ENCODE peak calls at places on chromosomes 11 and 22, in ten cellular contexts. One of them, this sample, is unnamed. For H3K4me1, the result is how much of the 10 kb centered on the place peaks cover.

GRCh38 chr11:121406291-121406690 is 45.8 kb upstream of the SORL1 start:
- DNase-seq in PC-9: no peak
- DNase-seq in aorta: no peak
- DNase-seq in GM23338: peak
- DNase-seq in upper lobe of right lung: no peak
- DNase-seq in IMR-90: no peak
- DNase-seq in esophagus squamous epithelium: no peak
- DNase-seq in K562: no peak
- DNase-seq in lower lobe of right lung: no peak
- DNase-seq in left ventricle myocardium inferior: no peak
- DNase-seq in this sample: no peak

GRCh38 chr11:106127604-106128003 is 50.1 kb downstream of the AASDHPPT start:
- DNase-seq in PC-9: no peak
- DNase-seq in aorta: no peak
- DNase-seq in GM23338: no peak
- DNase-seq in upper lobe of right lung: no peak
- DNase-seq in IMR-90: no peak
- DNase-seq in esophagus squamous epithelium: no peak
- DNase-seq in K562: no peak
- DNase-seq in lower lobe of right lung: no peak
- DNase-seq in left ventricle myocardium inferior: no peak
- DNase-seq in this sample: no peak

GRCh38 chr11:96390403-96390830 is 604 bp downstream of the JRKL start:
- DNase-seq in PC-9: no peak
- DNase-seq in aorta: no peak
- DNase-seq in GM23338: no peak
- DNase-seq in upper lobe of right lung: no peak
- DNase-seq in IMR-90: peak
- DNase-seq in esophagus squamous epithelium: no peak
- DNase-seq in K562: no peak
- DNase-seq in lower lobe of right lung: no peak
- DNase-seq in left ventricle myocardium inferior: no peak
- DNase-seq in this sample: no peak

GRCh38 chr22:22109693-22110466 is 127.3 kb upstream of the TOP3B start:
- DNase-seq in PC-9: no peak
- DNase-seq in aorta: no peak
- DNase-seq in GM23338: peak
- DNase-seq in upper lobe of right lung: no peak
- DNase-seq in IMR-90: no peak
- DNase-seq in esophagus squamous epithelium: no peak
- DNase-seq in K562: peak
- DNase-seq in lower lobe of right lung: no peak
- DNase-seq in left ventricle myocardium inferior: no peak
- DNase-seq in this sample: no peak

GRCh38 chr11:17649696-17650600 is 69.4 kb upstream of the MYOD1 start:
- DNase-seq in PC-9: no peak
- DNase-seq in aorta: no peak
- DNase-seq in GM23338: no peak
- DNase-seq in upper lobe of right lung: no peak
- DNase-seq in IMR-90: no peak
- DNase-seq in esophagus squamous epithelium: no peak
- DNase-seq in K562: no peak
- DNase-seq in lower lobe of right lung: no peak
- DNase-seq in left ventricle myocardium inferior: no peak
- DNase-seq in this sample: no peak

GRCh38 chr11:82046778-82047177 is 686.9 kb downstream of the FAM181B start:
- DNase-seq in PC-9: no peak
- DNase-seq in aorta: no peak
- DNase-seq in GM23338: no peak
- DNase-seq in upper lobe of right lung: no peak
- DNase-seq in IMR-90: peak
- DNase-seq in esophagus squamous epithelium: no peak
- DNase-seq in K562: no peak
- DNase-seq in lower lobe of right lung: no peak
- DNase-seq in left ventricle myocardium inferior: no peak
- DNase-seq in this sample: no peak

GRCh38 chr22:45224988-45225731 is 15.5 kb downstream of the KIAA0930 start:
- DNase-seq in PC-9: no peak
- DNase-seq in aorta: peak
- DNase-seq in GM23338: no peak
- DNase-seq in upper lobe of right lung: no peak
- DNase-seq in IMR-90: no peak
- DNase-seq in esophagus squamous epithelium: no peak
- DNase-seq in K562: no peak
- DNase-seq in lower lobe of right lung: peak
- DNase-seq in left ventricle myocardium inferior: no peak
- DNase-seq in this sample: no peak

GRCh38 chr11:11440149-11440548 is 87.1 kb upstream of the CSNK2A3 start:
- DNase-seq in PC-9: no peak
- DNase-seq in aorta: no peak
- DNase-seq in GM23338: peak
- DNase-seq in upper lobe of right lung: no peak
- DNase-seq in IMR-90: no peak
- DNase-seq in esophagus squamous epithelium: no peak
- DNase-seq in K562: no peak
- DNase-seq in lower lobe of right lung: no peak
- DNase-seq in left ventricle myocardium inferior: no peak
- DNase-seq in this sample: no peak

GRCh38 chr11:61728066-61728939 is 24.1 kb upstream of the MYRF start:
- DNase-seq in PC-9: no peak
- DNase-seq in aorta: no peak
- DNase-seq in GM23338: peak
- DNase-seq in upper lobe of right lung: no peak
- DNase-seq in IMR-90: no peak
- DNase-seq in esophagus squamous epithelium: no peak
- DNase-seq in K562: no peak
- DNase-seq in lower lobe of right lung: no peak
- DNase-seq in left ventricle myocardium inferior: no peak
- DNase-seq in this sample: no peak

GRCh38 chr11:8732276-8732675 is 49.7 kb downstream of the RPL27A start:
- DNase-seq in PC-9: no peak
- DNase-seq in aorta: no peak
- DNase-seq in GM23338: no peak
- DNase-seq in upper lobe of right lung: no peak
- DNase-seq in IMR-90: no peak
- DNase-seq in esophagus squamous epithelium: no peak
- DNase-seq in K562: no peak
- DNase-seq in lower lobe of right lung: no peak
- DNase-seq in left ventricle myocardium inferior: no peak
- DNase-seq in this sample: no peak

GRCh38 chr11:118438314-118438931 is 2.1 kb downstream of the KMT2A start:
- DNase-seq in PC-9: no peak
- DNase-seq in aorta: no peak
- DNase-seq in GM23338: peak
- DNase-seq in upper lobe of right lung: no peak
- DNase-seq in IMR-90: peak
- DNase-seq in esophagus squamous epithelium: no peak
- DNase-seq in K562: peak
- DNase-seq in lower lobe of right lung: no peak
- DNase-seq in left ventricle myocardium inferior: peak
- DNase-seq in this sample: peak

GRCh38 chr11:118437046-118437735 is 899 bp downstream of the KMT2A start:
- DNase-seq in PC-9: no peak
- DNase-seq in aorta: peak
- DNase-seq in GM23338: peak
- DNase-seq in upper lobe of right lung: peak
- DNase-seq in IMR-90: peak
- DNase-seq in esophagus squamous epithelium: no peak
- DNase-seq in K562: peak
- DNase-seq in lower lobe of right lung: peak
- DNase-seq in left ventricle myocardium inferior: peak
- DNase-seq in this sample: peak

GRCh38 chr11:118437736-118438125 is 1.4 kb downstream of the KMT2A start:
- DNase-seq in PC-9: no peak
- DNase-seq in aorta: no peak
- DNase-seq in GM23338: peak
- DNase-seq in upper lobe of right lung: no peak
- DNase-seq in IMR-90: peak
- DNase-seq in esophagus squamous epithelium: no peak
- DNase-seq in K562: peak
- DNase-seq in lower lobe of right lung: no peak
- DNase-seq in left ventricle myocardium inferior: peak
- DNase-seq in this sample: peak

GRCh38 chr11:118441770-118442169 is 5.5 kb downstream of the KMT2A start:
- DNase-seq in PC-9: no peak
- DNase-seq in aorta: no peak
- DNase-seq in GM23338: no peak
- DNase-seq in upper lobe of right lung: no peak
- DNase-seq in IMR-90: no peak
- DNase-seq in esophagus squamous epithelium: no peak
- DNase-seq in K562: no peak
- DNase-seq in lower lobe of right lung: no peak
- DNase-seq in left ventricle myocardium inferior: no peak
- DNase-seq in this sample: no peak

GRCh38 chr11:118439656-118440055 is 3.4 kb downstream of the KMT2A start:
- DNase-seq in PC-9: no peak
- DNase-seq in aorta: no peak
- DNase-seq in GM23338: no peak
- DNase-seq in upper lobe of right lung: no peak
- DNase-seq in IMR-90: no peak
- DNase-seq in esophagus squamous epithelium: no peak
- DNase-seq in K562: no peak
- DNase-seq in lower lobe of right lung: no peak
- DNase-seq in left ventricle myocardium inferior: no peak
- DNase-seq in this sample: no peak
- H3K4me1 ChIP-seq in PC-9: under half
- H3K4me1 ChIP-seq in aorta: under half
- H3K4me1 ChIP-seq in GM23338: under half
- H3K4me1 ChIP-seq in upper lobe of right lung: half or more
- H3K4me1 ChIP-seq in IMR-90: under half
- H3K4me1 ChIP-seq in esophagus squamous epithelium: under half
- H3K4me1 ChIP-seq in K562: under half
- H3K4me1 ChIP-seq in lower lobe of right lung: half or more
- H3K4me1 ChIP-seq in left ventricle myocardium inferior: half or more
- H3K4me1 ChIP-seq in this sample: under half

DNA sequence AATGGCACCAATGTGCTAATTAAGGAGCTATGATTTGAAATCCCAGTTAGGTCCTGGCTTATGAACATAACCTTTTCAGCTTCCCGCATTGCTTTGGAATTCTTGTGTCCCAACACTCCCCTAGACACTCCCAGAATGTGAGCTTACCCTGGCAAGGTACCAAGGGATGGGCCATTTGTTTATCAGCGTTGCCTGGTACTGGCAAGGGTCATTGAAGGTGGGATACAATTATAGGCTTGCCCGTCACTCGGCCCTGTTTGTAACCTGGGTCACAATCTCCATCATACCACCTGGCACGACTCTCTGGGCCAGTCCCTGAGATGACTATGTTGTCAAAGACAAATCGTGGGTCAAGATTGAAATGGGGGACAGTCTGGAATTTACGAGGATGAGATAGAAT is 5.3 kb downstream of the CSRP3 start:
- DNase-seq in PC-9: no peak
- DNase-seq in aorta: no peak
- DNase-seq in GM23338: no peak
- DNase-seq in upper lobe of right lung: no peak
- DNase-seq in IMR-90: no peak
- DNase-seq in esophagus squamous epithelium: no peak
- DNase-seq in K562: no peak
- DNase-seq in lower lobe of right lung: no peak
- DNase-seq in left ventricle myocardium inferior: no peak
- DNase-seq in this sample: no peak
- H3K4me1 ChIP-seq in PC-9: under half
- H3K4me1 ChIP-seq in aorta: under half
- H3K4me1 ChIP-seq in GM23338: under half
- H3K4me1 ChIP-seq in upper lobe of right lung: under half
- H3K4me1 ChIP-seq in IMR-90: under half
- H3K4me1 ChIP-seq in esophagus squamous epithelium: under half
- H3K4me1 ChIP-seq in K562: under half
- H3K4me1 ChIP-seq in lower lobe of right lung: under half
- H3K4me1 ChIP-seq in left ventricle myocardium inferior: half or more
- H3K4me1 ChIP-seq in this sample: under half

DNA sequence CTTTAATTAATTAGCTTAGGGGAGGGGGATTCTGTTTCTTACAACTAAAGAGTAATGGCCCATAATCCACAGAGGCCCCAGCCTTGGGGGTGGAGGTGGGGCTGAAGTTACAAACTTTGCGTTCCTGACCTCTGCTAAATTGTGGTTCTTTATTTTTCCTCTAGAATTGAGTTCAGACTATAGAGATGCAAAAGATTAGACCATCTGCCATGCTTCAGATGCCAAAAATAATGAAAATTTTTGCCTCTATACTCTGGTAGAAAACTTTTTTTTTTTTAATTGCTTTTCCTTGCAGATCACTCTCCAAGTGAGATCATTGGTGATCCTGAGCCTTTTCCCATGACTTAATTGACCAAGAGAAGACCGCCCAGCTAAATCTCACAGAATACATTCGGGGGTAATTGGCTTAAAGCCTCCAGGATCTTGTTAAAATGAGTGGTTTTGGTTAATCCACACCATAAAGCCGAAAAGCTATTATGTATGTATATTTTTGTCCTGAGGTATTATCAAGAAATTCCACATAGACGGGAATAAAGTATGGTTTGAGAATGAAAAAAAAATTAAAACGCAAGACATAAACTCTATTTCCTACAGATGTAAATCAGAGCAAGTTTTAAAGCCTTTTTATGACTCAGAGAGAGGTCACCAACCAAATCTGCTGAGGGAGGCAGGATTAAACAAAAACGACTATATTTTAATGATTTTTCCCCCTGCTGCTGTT is 63.9 kb downstream of the PARVA start:
- DNase-seq in PC-9: no peak
- DNase-seq in aorta: no peak
- DNase-seq in GM23338: no peak
- DNase-seq in upper lobe of right lung: no peak
- DNase-seq in IMR-90: peak
- DNase-seq in esophagus squamous epithelium: no peak
- DNase-seq in K562: no peak
- DNase-seq in lower lobe of right lung: no peak
- DNase-seq in left ventricle myocardium inferior: no peak
- DNase-seq in this sample: no peak
- H3K4me1 ChIP-seq in PC-9: under half
- H3K4me1 ChIP-seq in aorta: under half
- H3K4me1 ChIP-seq in GM23338: under half
- H3K4me1 ChIP-seq in upper lobe of right lung: under half
- H3K4me1 ChIP-seq in IMR-90: under half
- H3K4me1 ChIP-seq in esophagus squamous epithelium: under half
- H3K4me1 ChIP-seq in K562: under half
- H3K4me1 ChIP-seq in lower lobe of right lung: under half
- H3K4me1 ChIP-seq in left ventricle myocardium inferior: under half
- H3K4me1 ChIP-seq in this sample: under half

DNA sequence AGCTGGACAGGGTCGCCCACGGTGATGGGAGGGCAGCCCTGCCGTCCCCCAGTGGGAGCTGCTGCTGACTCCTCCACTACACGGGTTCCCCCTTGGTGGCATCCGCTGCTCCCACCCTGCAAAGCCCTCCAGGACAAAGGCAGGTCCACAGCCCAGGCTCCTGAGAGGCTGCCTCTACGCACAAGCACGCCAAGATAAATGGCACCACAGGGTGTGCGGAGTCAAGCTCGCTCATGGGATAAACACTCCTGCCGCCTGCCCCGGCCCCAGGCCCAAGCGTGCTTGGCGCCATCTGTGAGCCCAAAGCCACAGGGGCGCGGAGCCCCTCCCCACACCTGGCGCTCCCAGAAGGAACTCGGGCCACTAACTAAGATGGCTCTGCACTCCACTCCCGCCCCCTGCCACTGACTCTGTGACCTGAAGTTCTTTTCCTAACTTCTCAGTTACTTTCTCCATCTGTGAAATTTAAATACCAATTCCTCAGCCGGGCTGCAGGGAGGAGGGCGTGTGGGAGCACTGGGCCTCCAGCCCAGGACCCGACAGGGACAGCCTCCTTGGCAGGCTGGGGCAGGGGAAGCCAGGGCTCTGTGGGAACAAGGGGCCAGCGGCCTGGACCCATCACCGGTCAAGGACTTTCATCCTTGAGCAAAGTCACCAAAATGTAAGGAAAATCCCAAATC is 14.9 kb downstream of the EHD1 start:
- DNase-seq in PC-9: no peak
- DNase-seq in aorta: no peak
- DNase-seq in GM23338: no peak
- DNase-seq in upper lobe of right lung: no peak
- DNase-seq in IMR-90: no peak
- DNase-seq in esophagus squamous epithelium: no peak
- DNase-seq in K562: no peak
- DNase-seq in lower lobe of right lung: no peak
- DNase-seq in left ventricle myocardium inferior: no peak
- DNase-seq in this sample: no peak
- H3K4me1 ChIP-seq in PC-9: under half
- H3K4me1 ChIP-seq in aorta: under half
- H3K4me1 ChIP-seq in GM23338: under half
- H3K4me1 ChIP-seq in upper lobe of right lung: half or more
- H3K4me1 ChIP-seq in IMR-90: under half
- H3K4me1 ChIP-seq in esophagus squamous epithelium: under half
- H3K4me1 ChIP-seq in K562: under half
- H3K4me1 ChIP-seq in lower lobe of right lung: half or more
- H3K4me1 ChIP-seq in left ventricle myocardium inferior: half or more
- H3K4me1 ChIP-seq in this sample: under half